ENCODE peak calls at places on chromosome 19, in four cellular contexts. P is IMR-90, A is HepG2, W is K562. L is an unnamed sample. For H4K20me1, the result is how much of the 10 kb centered on the place peaks cover.

GRCh38 chr19:7605490-7606222 is 10.0 kb downstream of the CAMSAP3 start:
- DNase-seq in P (no peak), A (peak), W (peak), L (peak)

GRCh38 chr19:58304255-58304654 is 922 bp upstream of the ERVK3-1 start:
- DNase-seq in P (no peak), A (no peak), W (peak), L (no peak)

GRCh38 chr19:28351761-28352160 is 861.2 kb downstream of the UQCRFS1 start:
- DNase-seq in P (no peak), A (no peak), W (no peak), L (no peak)

GRCh38 chr19:7868671-7869452 is 5.3 kb downstream of the PRR36 start:
- DNase-seq in P (peak), A (peak), W (peak), L (peak)

GRCh38 chr19:16117594-16118033 is 5.9 kb downstream of the RAB8A start:
- DNase-seq in P (no peak), A (no peak), W (no peak), L (no peak)

GRCh38 chr19:53977991-53978731 is 13.3 kb upstream of the CACNG6 start:
- DNase-seq in P (peak), A (no peak), W (peak), L (peak)

GRCh38 chr19:45251452-45252354 is 632 bp downstream of the MARK4 start:
- DNase-seq in P (no peak), A (no peak), W (peak), L (peak)

GRCh38 chr19:57769345-57770131 is at the start of gene ZNF586:
- DNase-seq in P (peak), A (no peak), W (peak), L (peak)

GRCh38 chr19:16309653-16310052 is 15.0 kb upstream of the KLF2 start:
- DNase-seq in P (no peak), A (no peak), W (no peak), L (no peak)

GRCh38 chr19:16445238-16446107 is 26.3 kb downstream of the EPS15L1 start:
- DNase-seq in P (peak), A (peak), W (no peak), L (no peak)

GRCh38 chr19:11410682-11411081 is 8.4 kb downstream of the RGL3 start:
- DNase-seq in P (peak), A (no peak), W (peak), L (no peak)

GRCh38 chr19:3979674-3980352 is 5.5 kb downstream of the EEF2 start:
- DNase-seq in P (no peak), A (no peak), W (no peak), L (peak)

GRCh38 chr19:51359294-51359693 is 6.9 kb downstream of the ETFB start:
- DNase-seq in P (peak), A (no peak), W (no peak), L (no peak)

GRCh38 chr19:39820696-39821095 is 13.3 kb downstream of the DYRK1B start:
- DNase-seq in P (no peak), A (no peak), W (no peak), L (no peak)

GRCh38 chr19:4414800-4415251 is 12.4 kb downstream of the CHAF1A start:
- DNase-seq in P (peak), A (no peak), W (no peak), L (no peak)

GRCh38 chr19:49212302-49212701 is 54.7 kb downstream of the TRPM4 start:
- DNase-seq in P (no peak), A (no peak), W (peak), L (no peak)

GRCh38 chr19:13986348-13986904 is 19.7 kb downstream of the RFX1 start:
- DNase-seq in P (peak), A (no peak), W (no peak), L (peak)

GRCh38 chr19:14198384-14199376 is 7.3 kb downstream of the ADGRL1 start:
- DNase-seq in P (no peak), A (peak), W (no peak), L (peak)

GRCh38 chr19:17629760-17630159 is 58.4 kb downstream of the UNC13A start:
- DNase-seq in P (no peak), A (no peak), W (no peak), L (no peak)

GRCh38 chr19:45911291-45911690 is 3.3 kb downstream of the NANOS2 start:
- DNase-seq in P (no peak), A (peak), W (no peak), L (no peak)

GRCh38 chr19:49591731-49592485 is 926 bp downstream of the PRR12 start:
- DNase-seq in P (peak), A (no peak), W (peak), L (peak)

GRCh38 chr19:11273288-11273687 is 11.0 kb upstream of the DOCK6 start:
- DNase-seq in P (no peak), A (no peak), W (no peak), L (no peak)

GRCh38 chr19:30391554-30392551 is 19.7 kb downstream of the ZNF536 start:
- DNase-seq in P (no peak), A (no peak), W (no peak), L (no peak)

GRCh38 chr19:46115396-46116109 is 8.9 kb downstream of the IGFL3 start:
- DNase-seq in P (peak), A (no peak), W (no peak), L (peak)

GRCh38 chr19:50555447-50556235 is 12.6 kb downstream of the LRRC4B start:
- DNase-seq in P (no peak), A (no peak), W (no peak), L (peak)

GRCh38 chr19:342801-343421 is 1.7 kb downstream of the MIER2 start:
- DNase-seq in P (peak), A (no peak), W (peak), L (no peak)

GRCh38 chr19:3231288-3231687 is 6.8 kb downstream of the CELF5 start:
- DNase-seq in P (no peak), A (no peak), W (no peak), L (no peak)

GRCh38 chr19:37896142-37896541 is 10.3 kb downstream of the WDR87 start:
- DNase-seq in P (no peak), A (no peak), W (no peak), L (no peak)

GRCh38 chr19:10321417-10321797 is 5.6 kb upstream of the FDX2 start:
- DNase-seq in P (no peak), A (no peak), W (no peak), L (peak)

GRCh38 chr19:17346109-17346671 is 8.8 kb downstream of the GTPBP3 start:
- DNase-seq in P (peak), A (peak), W (peak), L (peak)

GRCh38 chr19:49933643-49934042 is 4.3 kb upstream of the NUP62 start:
- DNase-seq in P (no peak), A (no peak), W (no peak), L (no peak)

GRCh38 chr19:55173717-55174409 is 6.2 kb downstream of the SYT5 start:
- DNase-seq in P (peak), A (peak), W (peak), L (peak)
- TF ChIP-seq CTCF in P (no peak), A (peak), W (peak), L (no peak)

GRCh38 chr19:1844536-1845515 is 3.5 kb downstream of the REXO1 start:
- DNase-seq in P (no peak), A (no peak), W (no peak), L (no peak)
- H4K20me1 ChIP-seq in P (half or more), A (under half), W (half or more), L (half or more)

GRCh38 chr19:18737954-18738351 is 53.2 kb downstream of the COMP start:
- DNase-seq in P (no peak), A (peak), W (no peak), L (no peak)

GRCh38 chr19:18737337-18737953 is 53.7 kb downstream of the COMP start:
- DNase-seq in P (peak), A (no peak), W (no peak), L (no peak)

GRCh38 chr19:18741124-18741493 is 50.0 kb downstream of the COMP start:
- DNase-seq in P (no peak), A (no peak), W (no peak), L (no peak)

GRCh38 chr19:18736415-18737336 is 53.2 kb downstream of the CRTC1 start:
- DNase-seq in P (no peak), A (no peak), W (no peak), L (peak)

GRCh38 chr19:18738961-18739690 is 52.0 kb downstream of the COMP start:
- DNase-seq in P (no peak), A (no peak), W (no peak), L (no peak)
- TF ChIP-seq CTCF in P (no peak), A (no peak), W (no peak), L (no peak)

DNA sequence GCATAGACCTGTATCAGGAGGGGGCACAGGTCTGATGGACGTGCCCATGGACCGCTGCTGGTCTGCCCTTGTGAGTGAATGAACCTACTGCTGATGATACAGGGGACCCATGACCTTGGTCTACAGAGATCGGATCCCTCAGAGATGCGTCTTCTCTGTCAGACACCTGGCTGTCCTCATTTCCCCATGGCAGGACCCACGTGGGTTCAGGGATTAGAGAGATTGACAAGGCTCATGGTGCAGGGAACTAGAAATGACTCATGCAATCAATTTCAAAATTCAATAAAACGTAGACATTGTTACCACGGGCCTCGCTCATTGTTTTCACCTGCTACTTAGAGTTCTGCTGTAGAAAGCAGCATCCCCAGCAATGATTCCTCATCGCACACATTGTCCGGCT is 962 bp upstream of the TPRX1 start:
- DNase-seq in P (no peak), A (no peak), W (no peak), L (no peak)
- H4K20me1 ChIP-seq in P (under half), A (under half), W (under half), L (under half)

GRCh38 chr19:35018379-35018778 is 11.9 kb upstream of the SCN1B start:
- DNase-seq in P (no peak), A (no peak), W (no peak), L (no peak)
- TF ChIP-seq CTCF in P (no peak), A (no peak), W (no peak), L (no peak)

GRCh38 chr19:6221878-6222746 is 57.7 kb downstream of the MLLT1 start:
- DNase-seq in P (no peak), A (no peak), W (no peak), L (no peak)
- H4K20me1 ChIP-seq in P (under half), A (under half), W (under half), L (under half)

DNA sequence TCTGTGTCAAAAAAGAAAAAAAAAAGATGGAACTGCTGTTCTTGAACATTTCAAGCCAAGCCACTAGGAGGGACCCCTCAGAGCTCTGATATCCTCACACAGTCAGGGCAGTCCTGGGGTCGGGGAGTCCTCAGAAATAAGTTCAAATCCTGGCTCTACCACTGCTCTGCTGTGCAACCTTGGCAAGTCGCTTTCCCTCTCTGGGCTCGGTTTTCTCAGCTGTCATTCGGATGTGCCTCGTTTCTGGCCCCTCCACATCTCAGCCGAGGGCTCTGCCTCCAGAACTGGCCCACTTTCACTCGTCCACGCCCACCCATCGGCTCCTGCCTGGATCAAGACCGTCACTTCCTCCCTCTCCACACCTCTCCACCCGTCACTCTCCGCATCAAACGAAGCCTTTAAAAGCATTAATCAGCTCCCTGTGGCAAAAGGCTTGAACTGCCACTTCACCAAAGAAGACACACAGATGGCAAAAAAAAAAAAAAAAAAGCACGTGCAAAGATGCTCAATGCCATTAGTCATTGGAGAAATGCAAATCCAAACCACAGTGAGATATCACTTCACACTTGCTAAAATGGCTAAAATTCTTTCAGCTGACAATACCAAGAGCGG is 7.4 kb upstream of the ZNRF4 start:
- DNase-seq in P (no peak), A (no peak), W (no peak), L (no peak)
- TF ChIP-seq CTCF in P (no peak), A (no peak), W (no peak), L (no peak)

L was measured in SK-N-SH.